ENCODE peak calls at places on chromosomes 16 and 17, in six cellular contexts. One of them, this sample, is unnamed. For H3K4me1, the result is how much of the 10 kb centered on the place peaks cover.

GRCh38 chr17:67196422-67196821 is 48.6 kb downstream of the HELZ start:
- DNase-seq in aorta: no peak
- DNase-seq in CD8-positive, alpha-beta memory T cell: no peak
- DNase-seq in BE2C: no peak
- DNase-seq in CD4-positive, CD25-positive, alpha-beta regulatory T cell: no peak
- DNase-seq in HCT116: no peak
- DNase-seq in this sample: no peak

GRCh38 chr16:85717393-85718152 is 28.8 kb upstream of the GINS2 start:
- DNase-seq in BE2C: peak
- DNase-seq in HCT116: peak
- DNase-seq in CD8-positive, alpha-beta memory T cell: peak
- DNase-seq in CD4-positive, CD25-positive, alpha-beta regulatory T cell: peak
- DNase-seq in aorta: peak
- DNase-seq in this sample: peak

GRCh38 chr16:5905935-5906334 is 808.3 kb upstream of the EEF2KMT start:
- DNase-seq in CD8-positive, alpha-beta memory T cell: no peak
- DNase-seq in HCT116: no peak
- DNase-seq in aorta: no peak
- DNase-seq in BE2C: no peak
- DNase-seq in CD4-positive, CD25-positive, alpha-beta regulatory T cell: no peak
- DNase-seq in this sample: no peak

GRCh38 chr16:53061701-53062159 is 6.9 kb downstream of the CHD9 start:
- DNase-seq in CD8-positive, alpha-beta memory T cell: no peak
- DNase-seq in HCT116: no peak
- DNase-seq in CD4-positive, CD25-positive, alpha-beta regulatory T cell: no peak
- DNase-seq in BE2C: no peak
- DNase-seq in aorta: peak
- DNase-seq in this sample: peak

GRCh38 chr17:70110443-70110880 is 35.4 kb downstream of the KCNJ16 start:
- DNase-seq in aorta: no peak
- DNase-seq in HCT116: no peak
- DNase-seq in CD8-positive, alpha-beta memory T cell: no peak
- DNase-seq in CD4-positive, CD25-positive, alpha-beta regulatory T cell: no peak
- DNase-seq in BE2C: no peak
- DNase-seq in this sample: no peak

GRCh38 chr17:6476834-6477210 is 32.6 kb downstream of the PIMREG start:
- DNase-seq in CD8-positive, alpha-beta memory T cell: no peak
- DNase-seq in aorta: no peak
- DNase-seq in HCT116: no peak
- DNase-seq in BE2C: no peak
- DNase-seq in CD4-positive, CD25-positive, alpha-beta regulatory T cell: no peak
- DNase-seq in this sample: no peak

GRCh38 chr16:49462989-49463371 is 89.4 kb downstream of the C16orf78 start:
- DNase-seq in BE2C: no peak
- DNase-seq in HCT116: no peak
- DNase-seq in CD8-positive, alpha-beta memory T cell: no peak
- DNase-seq in CD4-positive, CD25-positive, alpha-beta regulatory T cell: no peak
- DNase-seq in aorta: no peak
- DNase-seq in this sample: no peak

GRCh38 chr17:61584266-61584665 is 6.8 kb downstream of the NACA2 start:
- DNase-seq in aorta: no peak
- DNase-seq in HCT116: no peak
- DNase-seq in CD4-positive, CD25-positive, alpha-beta regulatory T cell: no peak
- DNase-seq in BE2C: no peak
- DNase-seq in CD8-positive, alpha-beta memory T cell: no peak
- DNase-seq in this sample: peak

GRCh38 chr17:39229274-39229913 is 3.6 kb upstream of the STAC2 start:
- DNase-seq in CD8-positive, alpha-beta memory T cell: no peak
- DNase-seq in aorta: no peak
- DNase-seq in CD4-positive, CD25-positive, alpha-beta regulatory T cell: no peak
- DNase-seq in BE2C: no peak
- DNase-seq in HCT116: no peak
- DNase-seq in this sample: no peak

GRCh38 chr16:81140930-81141780 is 45.0 kb upstream of the GCSH start:
- DNase-seq in CD4-positive, CD25-positive, alpha-beta regulatory T cell: no peak
- DNase-seq in CD8-positive, alpha-beta memory T cell: no peak
- DNase-seq in HCT116: peak
- DNase-seq in aorta: no peak
- DNase-seq in BE2C: no peak
- DNase-seq in this sample: peak

GRCh38 chr17:72487731-72488325 is 367.0 kb downstream of the SOX9 start:
- DNase-seq in CD8-positive, alpha-beta memory T cell: no peak
- DNase-seq in HCT116: no peak
- DNase-seq in CD4-positive, CD25-positive, alpha-beta regulatory T cell: no peak
- DNase-seq in aorta: no peak
- DNase-seq in BE2C: no peak
- DNase-seq in this sample: no peak

GRCh38 chr16:67719778-67720144 is 645 bp upstream of the GFOD2 start:
- DNase-seq in CD8-positive, alpha-beta memory T cell: no peak
- DNase-seq in BE2C: peak
- DNase-seq in CD4-positive, CD25-positive, alpha-beta regulatory T cell: no peak
- DNase-seq in aorta: no peak
- DNase-seq in HCT116: no peak
- DNase-seq in this sample: peak

GRCh38 chr16:85940214-85940613 is 41.3 kb downstream of the IRF8 start:
- DNase-seq in CD4-positive, CD25-positive, alpha-beta regulatory T cell: no peak
- DNase-seq in aorta: no peak
- DNase-seq in HCT116: no peak
- DNase-seq in BE2C: no peak
- DNase-seq in CD8-positive, alpha-beta memory T cell: no peak
- DNase-seq in this sample: no peak

GRCh38 chr16:23999663-24000062 is 163.9 kb downstream of the PRKCB start:
- DNase-seq in CD8-positive, alpha-beta memory T cell: no peak
- DNase-seq in BE2C: no peak
- DNase-seq in aorta: no peak
- DNase-seq in CD4-positive, CD25-positive, alpha-beta regulatory T cell: no peak
- DNase-seq in HCT116: no peak
- DNase-seq in this sample: no peak

GRCh38 chr17:41581366-41582060 is 5.2 kb downstream of the KRT14 start:
- DNase-seq in CD8-positive, alpha-beta memory T cell: no peak
- DNase-seq in HCT116: no peak
- DNase-seq in aorta: no peak
- DNase-seq in BE2C: no peak
- DNase-seq in CD4-positive, CD25-positive, alpha-beta regulatory T cell: no peak
- DNase-seq in this sample: no peak

GRCh38 chr16:35910409-35910808 is 2451.0 kb downstream of the TP53TG3F start:
- DNase-seq in HCT116: no peak
- DNase-seq in aorta: no peak
- DNase-seq in CD4-positive, CD25-positive, alpha-beta regulatory T cell: no peak
- DNase-seq in BE2C: no peak
- DNase-seq in CD8-positive, alpha-beta memory T cell: no peak
- DNase-seq in this sample: no peak

GRCh38 chr16:63289834-63290460 is 1253.7 kb upstream of the CDH8 start:
- DNase-seq in HCT116: no peak
- DNase-seq in CD8-positive, alpha-beta memory T cell: no peak
- DNase-seq in CD4-positive, CD25-positive, alpha-beta regulatory T cell: no peak
- DNase-seq in aorta: no peak
- DNase-seq in BE2C: peak
- DNase-seq in this sample: peak

GRCh38 chr16:12231666-12232065 is 255.1 kb downstream of the SNX29 start:
- DNase-seq in CD4-positive, CD25-positive, alpha-beta regulatory T cell: no peak
- DNase-seq in aorta: no peak
- DNase-seq in CD8-positive, alpha-beta memory T cell: no peak
- DNase-seq in HCT116: no peak
- DNase-seq in BE2C: no peak
- DNase-seq in this sample: no peak

GRCh38 chr16:59111280-59111679 is 377.2 kb upstream of the GOT2 start:
- DNase-seq in aorta: no peak
- DNase-seq in BE2C: no peak
- DNase-seq in HCT116: no peak
- DNase-seq in CD4-positive, CD25-positive, alpha-beta regulatory T cell: no peak
- DNase-seq in CD8-positive, alpha-beta memory T cell: no peak
- DNase-seq in this sample: no peak

GRCh38 chr17:19461139-19461538 is 50.1 kb downstream of the RNF112 start:
- DNase-seq in aorta: no peak
- DNase-seq in HCT116: no peak
- DNase-seq in CD8-positive, alpha-beta memory T cell: no peak
- DNase-seq in BE2C: no peak
- DNase-seq in CD4-positive, CD25-positive, alpha-beta regulatory T cell: no peak
- DNase-seq in this sample: peak
- H3K4me1 ChIP-seq in aorta: under half
- H3K4me1 ChIP-seq in HCT116: under half
- H3K4me1 ChIP-seq in CD8-positive, alpha-beta memory T cell: under half
- H3K4me1 ChIP-seq in BE2C: under half
- H3K4me1 ChIP-seq in CD4-positive, CD25-positive, alpha-beta regulatory T cell: under half
- H3K4me1 ChIP-seq in this sample: half or more

GRCh38 chr17:8904201-8904600 is 36.7 kb upstream of the PIK3R6 start:
- DNase-seq in BE2C: no peak
- DNase-seq in HCT116: no peak
- DNase-seq in aorta: no peak
- DNase-seq in CD8-positive, alpha-beta memory T cell: no peak
- DNase-seq in CD4-positive, CD25-positive, alpha-beta regulatory T cell: no peak
- DNase-seq in this sample: no peak

GRCh38 chr17:8900626-8901585 is 33.4 kb upstream of the PIK3R6 start:
- DNase-seq in CD8-positive, alpha-beta memory T cell: no peak
- DNase-seq in HCT116: no peak
- DNase-seq in CD4-positive, CD25-positive, alpha-beta regulatory T cell: no peak
- DNase-seq in aorta: no peak
- DNase-seq in BE2C: no peak
- DNase-seq in this sample: no peak

GRCh38 chr17:8896087-8896486 is 28.6 kb upstream of the PIK3R6 start:
- DNase-seq in aorta: no peak
- DNase-seq in CD8-positive, alpha-beta memory T cell: no peak
- DNase-seq in BE2C: no peak
- DNase-seq in HCT116: no peak
- DNase-seq in CD4-positive, CD25-positive, alpha-beta regulatory T cell: no peak
- DNase-seq in this sample: no peak

GRCh38 chr17:8896641-8897635 is 29.5 kb upstream of the PIK3R6 start:
- DNase-seq in CD8-positive, alpha-beta memory T cell: no peak
- DNase-seq in HCT116: no peak
- DNase-seq in BE2C: no peak
- DNase-seq in CD4-positive, CD25-positive, alpha-beta regulatory T cell: no peak
- DNase-seq in aorta: no peak
- DNase-seq in this sample: no peak

DNA sequence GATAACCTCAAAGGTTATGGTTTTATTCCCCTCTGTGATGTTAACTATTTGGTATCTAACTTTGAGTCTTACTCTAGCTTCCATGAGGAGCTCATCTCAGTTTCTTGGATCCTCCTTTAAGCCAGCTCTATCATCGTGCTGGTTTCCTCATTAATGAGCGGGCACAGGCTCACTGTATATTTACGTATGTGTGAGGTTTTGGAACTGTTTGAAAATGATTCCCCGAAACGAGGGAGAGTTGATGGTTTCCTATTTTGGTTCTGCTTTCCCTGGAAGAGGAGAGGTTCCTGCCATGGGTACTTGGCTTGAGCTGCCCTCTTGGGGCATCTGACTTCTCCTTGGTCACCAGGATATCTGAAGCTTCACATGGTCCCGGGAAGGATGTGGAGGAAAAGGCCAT is 32.7 kb upstream of the PIK3R6 start:
- DNase-seq in CD4-positive, CD25-positive, alpha-beta regulatory T cell: no peak
- DNase-seq in aorta: no peak
- DNase-seq in BE2C: no peak
- DNase-seq in CD8-positive, alpha-beta memory T cell: no peak
- DNase-seq in HCT116: no peak
- DNase-seq in this sample: no peak
- H3K4me1 ChIP-seq in CD4-positive, CD25-positive, alpha-beta regulatory T cell: half or more
- H3K4me1 ChIP-seq in aorta: under half
- H3K4me1 ChIP-seq in BE2C: under half
- H3K4me1 ChIP-seq in CD8-positive, alpha-beta memory T cell: half or more
- H3K4me1 ChIP-seq in HCT116: under half
- H3K4me1 ChIP-seq in this sample: under half

GRCh38 chr17:17708301-17708700 is 27.0 kb downstream of the RAI1 start:
- DNase-seq in HCT116: no peak
- DNase-seq in CD8-positive, alpha-beta memory T cell: no peak
- DNase-seq in CD4-positive, CD25-positive, alpha-beta regulatory T cell: no peak
- DNase-seq in aorta: no peak
- DNase-seq in BE2C: no peak
- DNase-seq in this sample: no peak

GRCh38 chr17:17703608-17703919 is 22.3 kb downstream of the RAI1 start:
- DNase-seq in CD4-positive, CD25-positive, alpha-beta regulatory T cell: no peak
- DNase-seq in aorta: no peak
- DNase-seq in CD8-positive, alpha-beta memory T cell: no peak
- DNase-seq in HCT116: no peak
- DNase-seq in BE2C: no peak
- DNase-seq in this sample: no peak

GRCh38 chr17:17708816-17709215 is 27.6 kb downstream of the RAI1 start:
- DNase-seq in CD4-positive, CD25-positive, alpha-beta regulatory T cell: no peak
- DNase-seq in BE2C: no peak
- DNase-seq in CD8-positive, alpha-beta memory T cell: no peak
- DNase-seq in HCT116: no peak
- DNase-seq in aorta: no peak
- DNase-seq in this sample: no peak

GRCh38 chr17:17704931-17705330 is 23.7 kb downstream of the RAI1 start:
- DNase-seq in CD4-positive, CD25-positive, alpha-beta regulatory T cell: no peak
- DNase-seq in CD8-positive, alpha-beta memory T cell: no peak
- DNase-seq in aorta: no peak
- DNase-seq in HCT116: no peak
- DNase-seq in BE2C: no peak
- DNase-seq in this sample: no peak

DNA sequence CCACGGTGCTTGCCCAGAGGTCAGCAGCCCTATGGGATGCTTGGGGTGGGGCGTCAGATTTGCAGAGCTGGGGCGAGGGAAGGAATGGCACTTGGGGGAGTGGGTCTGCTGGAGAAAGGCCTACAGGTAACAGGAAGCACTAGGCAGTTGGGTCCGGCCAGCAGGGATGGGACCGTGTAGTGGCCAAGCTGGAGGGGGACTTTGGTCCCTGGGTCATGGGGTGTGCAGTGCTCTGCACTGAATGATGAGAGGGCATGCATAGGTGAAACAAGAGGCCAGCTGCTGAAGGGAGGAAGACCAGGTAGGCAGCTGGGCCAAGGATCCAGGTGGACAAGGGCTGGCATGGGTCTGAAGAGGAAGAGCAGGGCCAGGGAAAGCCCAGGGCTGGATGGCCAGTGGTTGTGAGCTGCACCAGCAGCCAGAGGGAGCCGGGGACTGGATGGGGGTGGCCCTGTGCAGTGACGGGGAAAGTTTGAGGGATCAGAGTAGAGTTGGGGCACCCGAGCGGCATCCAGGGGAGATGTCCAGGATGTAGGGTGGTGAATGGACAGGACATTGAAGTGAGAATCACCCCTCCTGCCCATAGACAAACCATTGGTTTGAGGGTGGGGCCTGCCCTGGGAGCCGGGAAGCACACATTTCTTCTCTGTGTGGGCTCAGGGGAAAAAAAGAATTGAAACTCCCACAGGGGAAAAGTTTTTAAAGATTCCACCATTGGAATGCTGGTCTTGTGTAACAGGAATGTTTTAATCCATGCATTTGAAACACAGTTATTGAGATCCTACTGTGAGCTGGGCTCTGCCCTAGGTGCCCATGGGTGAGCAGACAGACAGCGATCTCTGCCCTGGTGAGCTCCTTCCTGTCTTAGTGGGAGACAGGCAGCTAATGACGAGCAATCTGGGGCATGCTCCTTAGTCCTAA is 25.1 kb downstream of the RAI1 start:
- DNase-seq in CD4-positive, CD25-positive, alpha-beta regulatory T cell: no peak
- DNase-seq in aorta: no peak
- DNase-seq in BE2C: no peak
- DNase-seq in HCT116: no peak
- DNase-seq in CD8-positive, alpha-beta memory T cell: no peak
- DNase-seq in this sample: no peak
- H3K4me1 ChIP-seq in CD4-positive, CD25-positive, alpha-beta regulatory T cell: under half
- H3K4me1 ChIP-seq in aorta: under half
- H3K4me1 ChIP-seq in BE2C: under half
- H3K4me1 ChIP-seq in HCT116: under half
- H3K4me1 ChIP-seq in CD8-positive, alpha-beta memory T cell: under half
- H3K4me1 ChIP-seq in this sample: under half

GRCh38 chr17:44314869-44315661 is 6.7 kb downstream of the RUNDC3A start:
- DNase-seq in aorta: no peak
- DNase-seq in BE2C: no peak
- DNase-seq in CD8-positive, alpha-beta memory T cell: peak
- DNase-seq in CD4-positive, CD25-positive, alpha-beta regulatory T cell: no peak
- DNase-seq in HCT116: no peak
- DNase-seq in this sample: peak
- H3K4me1 ChIP-seq in aorta: under half
- H3K4me1 ChIP-seq in BE2C: under half
- H3K4me1 ChIP-seq in CD8-positive, alpha-beta memory T cell: under half
- H3K4me1 ChIP-seq in CD4-positive, CD25-positive, alpha-beta regulatory T cell: under half
- H3K4me1 ChIP-seq in HCT116: under half
- H3K4me1 ChIP-seq in this sample: under half

This sample was measured in Karpas-422.